ENCODE peak calls at places on chromosomes 11 and 22, in six cellular contexts. U is GM23338, I is HCT116, A is HepG2, P is SK-N-SH, T is A549. W is an unnamed sample.

GRCh38 chr11:70466154-70466553 is 67.8 kb downstream of the CTTN start:
- DNase-seq in P (no peak), I (no peak), A (no peak), U (no peak), T (peak; percentile 27), W (no peak)

GRCh38 chr22:46798366-46799057 is 36.1 kb downstream of the TBC1D22A start:
- DNase-seq in U (peak; percentile 88), A (peak; percentile 92), I (peak; percentile 29), P (peak; percentile 90), T (peak; percentile 66), W (peak; percentile 78)

GRCh38 chr11:60282291-60282690 is 1.8 kb downstream of the MS4A4A start:
- DNase-seq in T (no peak), I (no peak), A (no peak), U (no peak), P (no peak), W (no peak)

GRCh38 chr11:128550261-128550821 is 37.0 kb downstream of the ETS1 start:
- DNase-seq in U (no peak), I (no peak), A (no peak), T (no peak), P (no peak), W (no peak)

GRCh38 chr11:115716080-115716479 is 211.9 kb upstream of the CADM1 start:
- DNase-seq in I (no peak), U (no peak), T (no peak), A (no peak), P (no peak), W (no peak)

GRCh38 chr11:26319906-26320305 is 12.0 kb upstream of the ANO3 start:
- DNase-seq in U (peak; percentile 46), T (no peak), A (no peak), I (no peak), P (no peak), W (peak; percentile 20)

GRCh38 chr22:47602732-47603131 is 840.3 kb downstream of the TBC1D22A start:
- DNase-seq in I (no peak), U (no peak), A (no peak), T (no peak), P (peak; percentile 1), W (no peak)

GRCh38 chr11:57396744-57397143 is 6.3 kb upstream of the PRG2 start:
- DNase-seq in I (no peak), U (no peak), T (no peak), A (no peak), P (no peak), W (no peak)

GRCh38 chr11:131534031-131534430 is 163.6 kb downstream of the NTM start:
- DNase-seq in A (no peak), U (no peak), I (no peak), T (no peak), P (no peak), W (no peak)

GRCh38 chr11:116379185-116379828 is 393.5 kb downstream of the BUD13 start:
- DNase-seq in U (peak; percentile 79), P (no peak), T (no peak), I (no peak), A (peak; percentile 21), W (no peak)

GRCh38 chr11:56716379-56716854 is 17.5 kb downstream of the OR9G1 start:
- DNase-seq in U (no peak), P (no peak), T (no peak), A (no peak), I (no peak), W (no peak)

GRCh38 chr11:1113405-1114201 is 38.9 kb downstream of the MUC2 start:
- DNase-seq in T (no peak), P (no peak), U (peak; percentile 27), A (no peak), I (no peak), W (no peak)

GRCh38 chr11:64095949-64096348 is 60.2 kb downstream of the FLRT1 start:
- DNase-seq in P (no peak), I (no peak), T (no peak), A (no peak), U (no peak), W (no peak)

GRCh38 chr22:47296405-47297260 is 534.2 kb downstream of the TBC1D22A start:
- DNase-seq in T (no peak), I (no peak), P (peak; percentile 17), A (no peak), U (peak; percentile 0), W (no peak)

GRCh38 chr11:114131366-114131963 is 72.0 kb downstream of the ZBTB16 start:
- DNase-seq in U (no peak), I (no peak), A (no peak), P (no peak), T (no peak), W (no peak)

GRCh38 chr11:62566247-62566646 is 7.4 kb downstream of the EEF1G start:
- DNase-seq in T (no peak), P (no peak), A (no peak), I (no peak), U (no peak), W (no peak)

GRCh38 chr22:42080287-42080686 is 787 bp downstream of the SMDT1 start:
- DNase-seq in I (no peak), U (peak; percentile 53), P (peak; percentile 44), T (peak; percentile 5), A (no peak), W (no peak)

GRCh38 chr22:38026130-38027111 is 30.8 kb upstream of the PICK1 start:
- DNase-seq in I (no peak), U (no peak), P (peak; percentile 26), T (no peak), A (no peak), W (no peak)

GRCh38 chr11:132977241-132977640 is 555.1 kb downstream of the OPCML start:
- DNase-seq in I (no peak), T (no peak), A (no peak), P (no peak), U (no peak), W (no peak)

GRCh38 chr11:99352642-99353041 is 331.9 kb downstream of the CNTN5 start:
- DNase-seq in U (no peak), I (no peak), T (no peak), A (no peak), P (no peak), W (no peak)

GRCh38 chr11:36500315-36500721 is 9.8 kb downstream of the TRAF6 start:
- DNase-seq in T (peak; percentile 66), U (no peak), I (no peak), A (no peak), P (no peak), W (no peak)

GRCh38 chr11:129933262-129933661 is 37.9 kb upstream of the NFRKB start:
- DNase-seq in I (no peak), A (no peak), T (no peak), P (no peak), U (no peak), W (no peak)
- TF ChIP-seq REST in I (no peak), A (no peak), T (no peak), P (no peak), U (no peak), W (no peak)

GRCh38 chr11:68042219-68043028 is 3.6 kb downstream of the TCIRG1 start:
- DNase-seq in A (no peak), I (no peak), U (no peak), P (peak; percentile 46), T (no peak), W (peak; percentile 24)
- H3K27ac ChIP-seq in A (no peak overlapping the region), I (no peak overlapping the region), U (no peak overlapping the region), P (no peak overlapping the region), T (peak overlapping the region; percentile 60), W (peak overlapping the region; percentile 81)

GRCh38 chr22:44402196-44403111 is 89.7 kb upstream of the SHISAL1 start:
- DNase-seq in A (no peak), I (no peak), T (no peak), P (peak; percentile 11), U (no peak), W (no peak)

GRCh38 chr22:44400763-44401060 is 88.0 kb upstream of the SHISAL1 start:
- DNase-seq in U (no peak), A (no peak), P (peak; percentile 11), I (no peak), T (no peak), W (no peak)

GRCh38 chr22:44398791-44399190 is 86.0 kb upstream of the SHISAL1 start:
- DNase-seq in I (no peak), A (no peak), T (no peak), U (no peak), P (peak; percentile 16), W (no peak)

GRCh38 chr22:44399196-44399837 is 86.6 kb upstream of the SHISAL1 start:
- DNase-seq in U (no peak), P (no peak), A (no peak), T (no peak), I (no peak), W (no peak)

DNA sequence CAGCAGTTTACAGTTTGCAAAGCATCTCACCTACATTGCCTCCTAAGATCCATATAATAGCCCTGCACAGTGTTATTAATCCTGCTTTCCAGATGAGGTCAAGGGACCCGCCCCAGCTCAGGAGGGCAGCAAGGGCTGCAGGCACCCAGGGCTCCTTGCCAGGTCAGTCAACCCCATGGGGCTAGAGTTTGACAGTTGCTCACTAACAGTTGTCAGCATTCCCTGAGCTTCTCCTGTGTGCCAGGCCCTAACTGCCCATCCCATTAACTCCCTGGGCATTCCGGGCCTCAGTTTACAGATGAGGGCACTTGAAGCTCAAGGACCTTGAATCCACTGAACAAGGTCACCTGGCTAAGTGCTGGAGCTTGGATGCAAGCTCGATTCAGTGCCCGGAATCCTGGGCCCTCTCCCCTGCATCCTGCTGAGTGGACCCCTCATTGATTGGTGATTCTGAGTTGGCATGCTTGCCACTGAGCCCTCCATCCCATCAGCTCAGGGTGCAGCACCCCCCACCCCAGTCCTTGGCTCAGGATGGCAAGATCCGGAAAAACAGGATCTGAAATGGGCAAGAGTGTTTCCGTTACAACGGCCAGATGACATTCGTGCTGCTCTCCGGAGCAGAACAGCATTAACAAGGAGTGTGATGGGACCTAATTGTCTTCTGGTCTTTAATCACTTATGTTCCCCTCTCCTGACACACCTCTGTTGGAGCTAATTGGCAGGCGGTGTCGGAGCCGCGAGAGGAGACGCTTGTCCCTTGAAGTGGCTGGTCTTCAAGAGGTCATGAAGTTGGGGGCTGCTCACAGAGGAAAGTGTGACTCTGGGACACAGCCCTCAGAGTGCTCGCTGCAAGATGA is 87.4 kb upstream of the SHISAL1 start:
- DNase-seq in P (peak; percentile 9), T (no peak), I (no peak), A (no peak), U (no peak), W (no peak)
- TF ChIP-seq REST in P (no peak), T (no peak), I (no peak), A (no peak), U (no peak), W (no peak)

DNA sequence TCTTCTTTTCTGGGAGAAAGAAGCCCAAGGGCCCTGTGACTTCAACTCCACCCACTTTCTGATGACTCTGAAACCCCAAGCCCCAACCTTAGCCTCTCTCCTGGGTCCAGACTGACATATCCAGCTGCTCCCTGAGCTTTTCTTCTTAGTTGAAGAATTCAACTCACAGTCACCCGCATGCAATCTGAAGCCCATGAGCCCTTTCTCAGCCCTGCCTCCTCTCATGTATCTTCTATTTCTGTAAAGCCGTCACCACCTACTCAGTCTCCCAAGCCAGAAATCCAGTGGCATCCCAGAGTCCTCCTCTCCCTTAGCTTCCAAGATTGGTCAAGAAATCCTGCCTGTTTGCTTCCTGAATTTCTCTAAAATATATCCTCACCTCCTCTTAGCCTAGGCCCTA is 7.1 kb upstream of the TMA7B start:
- DNase-seq in T (no peak), P (no peak), A (no peak), I (no peak), U (no peak), W (no peak)
- H3K27ac ChIP-seq in T (no peak overlapping the region), P (no peak overlapping the region), A (no peak overlapping the region), I (no peak overlapping the region), U (no peak overlapping the region), W (no peak overlapping the region)